ENCODE peak calls at places on chromosomes 5 and 9, in seven cellular contexts. Y is kidney; Q is NCI-H510A treated with DMSO at 0.1 percent for 48 hours; V is coronary artery; D is activated CD4-positive, CD25-positive, alpha-beta regulatory T cell; E is activated CD8-positive, alpha-beta memory T cell treated with anti-CD3 and anti-CD28 coated beads for 1 hour; L is GM12865. C is an unnamed sample.
A peak's percentile ranks its signal among the peaks of the same experiment; 100 is the strongest.

GRCh38 chr5:39473156-39473779 is 48.5 kb upstream of the DAB2 start:
- DNase-seq in Y (no peak), Q (no peak), V (no peak), D (no peak), E (no peak), L (no peak), C (no peak)

GRCh38 chr5:9953691-9954090 is 296.0 kb downstream of the ATPSCKMT start:
- DNase-seq in Y (no peak), Q (no peak), V (no peak), D (no peak), E (no peak), L (no peak), C (peak; percentile 16)

GRCh38 chr5:169083394-169084018 is 217.4 kb downstream of the SLIT3 start:
- DNase-seq in Y (no peak), Q (peak; percentile 83), V (no peak), D (no peak), E (no peak), L (no peak), C (peak; percentile 73)

GRCh38 chr5:154097031-154097430 is 58.3 kb downstream of the MFAP3 start:
- DNase-seq in Y (no peak), Q (no peak), V (no peak), D (no peak), E (no peak), L (no peak), C (no peak)

GRCh38 chr5:110790673-110791072 is 51.9 kb downstream of the SLC25A46 start:
- DNase-seq in Y (no peak), Q (no peak), V (no peak), D (no peak), E (no peak), L (no peak), C (no peak)

GRCh38 chr5:172956936-172957335 is 2.3 kb upstream of the RPL26L1 start:
- DNase-seq in Y (peak; percentile 22), Q (no peak), V (peak; percentile 65), D (no peak), E (no peak), L (no peak), C (no peak)

GRCh38 chr9:4796988-4797956 is 4.5 kb downstream of the RCL1 start:
- DNase-seq in Y (no peak), Q (no peak), V (no peak), D (no peak), E (no peak), L (peak; percentile 52), C (peak; percentile 43)

GRCh38 chr5:181224390-181225234 is 1.5 kb downstream of the TRIM41 start:
- DNase-seq in Y (peak; percentile 83), Q (no peak), V (no peak), D (no peak), E (no peak), L (peak; percentile 68), C (no peak)

GRCh38 chr5:56729488-56729887 is 85.9 kb upstream of the MAP3K1 start:
- DNase-seq in Y (no peak), Q (no peak), V (no peak), D (no peak), E (no peak), L (peak; percentile 14), C (no peak)

GRCh38 chr9:4299006-4299795 is 667 bp downstream of the GLIS3 start:
- DNase-seq in Y (peak; percentile 83), Q (no peak), V (peak; percentile 78), D (no peak), E (no peak), L (peak; percentile 23), C (peak; percentile 41)

GRCh38 chr5:154972476-154973080 is 31.7 kb downstream of the MRPL22 start:
- DNase-seq in Y (no peak), Q (peak; percentile 18), V (no peak), D (no peak), E (no peak), L (peak; percentile 30), C (peak; percentile 18)

GRCh38 chr5:57683036-57683600 is 200.5 kb upstream of the ACTBL2 start:
- DNase-seq in Y (no peak), Q (no peak), V (no peak), D (no peak), E (no peak), L (no peak), C (no peak)

GRCh38 chr9:94613003-94613402 is 19.4 kb upstream of the FBP2 start:
- DNase-seq in Y (no peak), Q (no peak), V (no peak), D (no peak), E (no peak), L (no peak), C (no peak)